ENCODE peak calls at places on chromosomes 11 and 22, in five cellular contexts. M is activated CD4-positive, alpha-beta T cell treated with anti-CD3 and anti-CD28 coated beads for 4 hours; O is activated naive CD8-positive, alpha-beta T cell treated with anti-CD3 and anti-CD28 coated beads, Interleukin-2, amount 50 U/mL, for 24 hours; T is iris pigment epithelial cell; S is NCI-H1105. E is an unnamed sample.

GRCh38 chr22:50162391-50162956 is 8.1 kb upstream of the PANX2 start:
- DNase-seq in M (no peak), O (no peak), T (no peak), S (no peak), E (no peak)

GRCh38 chr11:32895471-32895870 is 2.9 kb downstream of the QSER1 start:
- DNase-seq in M (no peak), O (no peak), T (no peak), S (no peak), E (no peak)

GRCh38 chr22:35258144-35258988 is 1.1 kb downstream of the HMGXB4 start:
- DNase-seq in M (no peak), O (no peak), T (peak), S (no peak), E (peak)

GRCh38 chr11:95531116-95531515 is 258.5 kb downstream of the FAM76B start:
- DNase-seq in M (no peak), O (no peak), T (no peak), S (no peak), E (no peak)

GRCh38 chr11:114281388-114281956 is 14.7 kb upstream of the NNMT start:
- DNase-seq in M (no peak), O (no peak), T (peak), S (no peak), E (no peak)

GRCh38 chr11:17129003-17129402 is 51.5 kb upstream of the RPS13 start:
- DNase-seq in M (no peak), O (no peak), T (peak), S (no peak), E (no peak)

GRCh38 chr11:90288207-90288821 is 65.5 kb upstream of the CHORDC1 start:
- DNase-seq in M (no peak), O (no peak), T (peak), S (peak), E (peak)

GRCh38 chr11:6307879-6308278 is 12.4 kb downstream of the CAVIN3 start:
- DNase-seq in M (no peak), O (no peak), T (peak), S (no peak), E (no peak)

GRCh38 chr11:75562048-75562835 is at the start of gene SERPINH1:
- DNase-seq in M (peak), O (peak), T (peak), S (peak), E (peak)

GRCh38 chr11:78801161-78801884 is 226.7 kb upstream of the NARS2 start:
- DNase-seq in M (no peak), O (no peak), T (peak), S (no peak), E (no peak)

GRCh38 chr22:45722006-45722405 is 50.4 kb downstream of the ATXN10 start:
- DNase-seq in M (no peak), O (no peak), T (no peak), S (no peak), E (no peak)

GRCh38 chr11:17547051-17547577 is at the start of gene OTOG:
- DNase-seq in M (no peak), O (no peak), T (no peak), S (peak), E (no peak)